ENCODE peak calls at places on chromosomes 16 and 17, in four cellular contexts. Y is Right ventricle myocardium superior, R is substantia nigra, L is KBM-7. U is an unnamed sample.

GRCh38 chr17:5581655-5582054 is 2.7 kb downstream of the NLRP1 start:
- DNase-seq in Y (no peak), R (no peak), L (no peak), U (no peak)

GRCh38 chr17:47875011-47875471 is 21.0 kb upstream of the SP2 start:
- DNase-seq in Y (no peak), R (no peak), L (no peak), U (no peak)

GRCh38 chr17:17098426-17099035 is 56.3 kb downstream of the MPRIP start:
- DNase-seq in Y (peak), R (no peak), L (no peak), U (peak)

GRCh38 chr17:28579526-28579925 is 2.8 kb upstream of the ALDOC start:
- DNase-seq in Y (no peak), R (no peak), L (no peak), U (no peak)

GRCh38 chr17:66720027-66720426 is 114.9 kb upstream of the CACNG5 start:
- DNase-seq in Y (no peak), R (no peak), L (no peak), U (no peak)

GRCh38 chr16:74521691-74522090 is 85.2 kb downstream of the GLG1 start:
- DNase-seq in Y (no peak), R (peak), L (no peak), U (no peak)

GRCh38 chr16:28931801-28932225 is at the start of gene CD19:
- DNase-seq in Y (no peak), R (no peak), L (no peak), U (no peak)

GRCh38 chr16:12268602-12269001 is 292.1 kb downstream of the SNX29 start:
- DNase-seq in Y (no peak), R (no peak), L (no peak), U (no peak)

GRCh38 chr17:10316986-10317834 is 55.6 kb downstream of the MYH13 start:
- DNase-seq in Y (peak), R (peak), L (peak), U (peak)

GRCh38 chr17:49730078-49730786 is 22.5 kb upstream of the SLC35B1 start:
- DNase-seq in Y (peak), R (peak), L (no peak), U (peak)

GRCh38 chr17:46732133-46732532 is 86.4 kb downstream of the WNT3 start:
- DNase-seq in Y (no peak), R (no peak), L (no peak), U (no peak)

GRCh38 chr16:73064227-73064995 is 16.5 kb upstream of the ZFHX3 start:
- DNase-seq in Y (peak), R (no peak), L (peak), U (peak)

GRCh38 chr16:3171855-3172593 is 16.0 kb upstream of the OR1F1 start:
- DNase-seq in Y (no peak), R (no peak), L (no peak), U (no peak)

GRCh38 chr16:84374160-84374489 is 5.8 kb downstream of the ATP2C2 start:
- DNase-seq in Y (no peak), R (no peak), L (no peak), U (no peak)

GRCh38 chr17:8031950-8032349 is 6.9 kb upstream of the ALOX15B start:
- DNase-seq in Y (no peak), R (no peak), L (no peak), U (no peak)

GRCh38 chr16:19506965-19507364 is 14.9 kb downstream of the GDE1 start:
- DNase-seq in Y (no peak), R (no peak), L (no peak), U (no peak)

GRCh38 chr17:80817321-80817845 is 174.3 kb upstream of the CHMP6 start:
- DNase-seq in Y (no peak), R (no peak), L (no peak), U (no peak)

GRCh38 chr17:82592751-82593589 is 55.3 kb downstream of the WDR45B start:
- DNase-seq in Y (peak), R (peak), L (peak), U (peak)

GRCh38 chr16:14113344-14113743 is 42.2 kb downstream of the MRTFB start:
- DNase-seq in Y (no peak), R (no peak), L (no peak), U (no peak)

GRCh38 chr17:40023590-40024292 is 8.5 kb downstream of the CSF3 start:
- DNase-seq in Y (peak), R (no peak), L (no peak), U (peak)

GRCh38 chr16:84700518-84701277 is 898 bp downstream of the USP10 start:
- DNase-seq in Y (no peak), R (peak), L (peak), U (no peak)

GRCh38 chr16:83898463-83899271 is at the start of gene MLYCD:
- DNase-seq in Y (peak), R (peak), L (peak), U (peak)

GRCh38 chr16:53055603-53056527 is 1.1 kb downstream of the CHD9 start:
- DNase-seq in Y (no peak), R (peak), L (peak), U (no peak)

GRCh38 chr17:35554668-35555067 is 6.0 kb downstream of the SLFN14 start:
- DNase-seq in Y (no peak), R (no peak), L (no peak), U (no peak)

GRCh38 chr16:11004957-11005610 is 60.7 kb downstream of the CLEC16A start:
- DNase-seq in Y (no peak), R (no peak), L (no peak), U (no peak)

GRCh38 chr17:48438662-48439061 is 8.6 kb upstream of the SKAP1 start:
- DNase-seq in Y (no peak), R (no peak), L (no peak), U (no peak)

GRCh38 chr16:75546293-75546692 is 9.8 kb downstream of the TMEM231 start:
- DNase-seq in Y (no peak), R (no peak), L (no peak), U (no peak)